ENCODE peak calls at places on chromosome 21, in five cellular contexts. J is ovary, Z is A549, Y is SK-N-SH, S is transverse colon. X is an unnamed sample.

GRCh38 chr21:16179732-16180131 is 449.9 kb downstream of the USP25 start:
- DNase-seq in Z (no peak), J (no peak), S (no peak), Y (no peak), X (no peak)

GRCh38 chr21:15631342-15631741 is 98.4 kb upstream of the USP25 start:
- DNase-seq in Z (peak; percentile 4), J (no peak), Y (no peak), S (no peak), X (no peak)

GRCh38 chr21:46117586-46118304 is 19.8 kb downstream of the COL6A2 start:
- DNase-seq in J (peak; percentile 14), S (peak; percentile 5), Y (peak; percentile 32), Z (no peak), X (peak; percentile 63)

GRCh38 chr21:36723371-36723881 is 24.5 kb downstream of the SIM2 start:
- DNase-seq in J (no peak), Z (no peak), Y (no peak), S (no peak), X (peak; percentile 35)

GRCh38 chr21:44780140-44780508 is 21.5 kb downstream of the UBE2G2 start:
- DNase-seq in J (no peak), Z (no peak), S (no peak), Y (no peak), X (no peak)

GRCh38 chr21:36841866-36842265 is 124.6 kb downstream of the HLCS start:
- DNase-seq in Z (no peak), Y (no peak), S (no peak), J (no peak), X (no peak)

GRCh38 chr21:15775981-15776380 is 46.2 kb downstream of the USP25 start:
- DNase-seq in J (no peak), Y (no peak), S (no peak), Z (no peak), X (no peak)

GRCh38 chr21:28971171-28971570 is 21.5 kb downstream of the LTN1 start:
- DNase-seq in S (no peak), Y (no peak), J (no peak), Z (no peak), X (no peak)

GRCh38 chr21:44428281-44428942 is 26.9 kb upstream of the LRRC3 start:
- DNase-seq in J (peak; percentile 5), S (peak; percentile 80), Y (peak; percentile 35), Z (peak; percentile 20), X (peak; percentile 30)

GRCh38 chr21:31282095-31282709 is 61.9 kb downstream of the TIAM1 start:
- DNase-seq in J (no peak), Y (no peak), S (peak; percentile 8), Z (peak; percentile 13), X (no peak)

GRCh38 chr21:44579056-44579832 is 1.2 kb downstream of the KRTAP10-5 start:
- DNase-seq in S (no peak), Y (no peak), J (no peak), Z (no peak), X (no peak)

GRCh38 chr21:17513214-17514123 is 626 bp downstream of the CXADR start:
- DNase-seq in Y (peak; percentile 74), J (peak; percentile 30), S (peak; percentile 44), Z (no peak), X (no peak)

GRCh38 chr21:31132574-31133242 is 94.4 kb upstream of the KRTAP19-8 start:
- DNase-seq in Y (no peak), J (no peak), S (peak; percentile 43), Z (no peak), X (no peak)

GRCh38 chr21:45411810-45412206 is 6.8 kb downstream of the COL18A1 start:
- DNase-seq in S (no peak), J (peak; percentile 32), Z (no peak), Y (no peak), X (peak; percentile 56)

GRCh38 chr21:16708431-16708830 is 804.4 kb upstream of the CXADR start:
- DNase-seq in S (no peak), Y (no peak), J (no peak), Z (no peak), X (no peak)

GRCh38 chr21:44932366-44933181 is 7.3 kb upstream of the SLX9 start:
- DNase-seq in Z (no peak), Y (peak; percentile 86), J (no peak), S (peak; percentile 47), X (no peak)

GRCh38 chr21:44057960-44058651 is 46.0 kb downstream of the TRAPPC10 start:
- DNase-seq in J (no peak), Y (no peak), Z (no peak), S (no peak), X (no peak)

GRCh38 chr21:46006547-46007497 is 25.3 kb downstream of the COL6A1 start:
- DNase-seq in Z (no peak), S (no peak), Y (peak; percentile 22), J (peak; percentile 31), X (peak; percentile 65)

GRCh38 chr21:38171723-38172344 is 85.0 kb upstream of the KCNJ15 start:
- DNase-seq in Z (no peak), S (no peak), J (no peak), Y (no peak), X (no peak)

GRCh38 chr21:25838809-25839208 is 104.0 kb downstream of the GABPA start:
- DNase-seq in S (no peak), Z (no peak), Y (no peak), J (no peak), X (no peak)

GRCh38 chr21:44697811-44698734 is 1.1 kb downstream of the KRTAP10-12 start:
- DNase-seq in Y (peak; percentile 62), S (no peak), J (no peak), Z (no peak), X (no peak)

GRCh38 chr21:16370176-16370575 is 640.4 kb downstream of the USP25 start:
- DNase-seq in Y (no peak), S (no peak), J (no peak), Z (no peak), X (no peak)

GRCh38 chr21:44724926-44725325 is 13.6 kb upstream of the TSPEAR start:
- DNase-seq in Z (no peak), S (no peak), J (no peak), Y (no peak), X (no peak)

GRCh38 chr21:46435786-46436227 is 22.9 kb upstream of the DIP2A start:
- DNase-seq in J (no peak), Z (no peak), S (no peak), Y (no peak), X (no peak)

GRCh38 chr21:17402885-17403477 is 109.9 kb upstream of the CXADR start:
- DNase-seq in Z (no peak), S (no peak), J (no peak), Y (peak; percentile 5), X (no peak)

GRCh38 chr21:44024257-44024656 is 12.1 kb downstream of the TRAPPC10 start:
- DNase-seq in S (no peak), Z (no peak), J (no peak), Y (no peak), X (no peak)

GRCh38 chr21:36964398-36964797 is 2.1 kb downstream of the HLCS start:
- DNase-seq in Y (no peak), J (no peak), Z (no peak), S (no peak), X (no peak)

GRCh38 chr21:45506241-45506817 is 35.9 kb downstream of the SLC19A1 start:
- DNase-seq in J (peak; percentile 21), Z (no peak), S (no peak), Y (no peak), X (peak; percentile 47)

GRCh38 chr21:35026617-35027557 is 22.2 kb downstream of the RUNX1 start:
- DNase-seq in S (peak; percentile 71), Z (no peak), J (peak; percentile 21), Y (no peak), X (peak; percentile 71)
- TF ChIP-seq EP300 in S (no peak), Z (no peak), J (no peak), Y (no peak), X (no peak)

GRCh38 chr21:20215959-20216358 is 782.2 kb upstream of the NCAM2 start:
- DNase-seq in S (no peak), Y (no peak), Z (no peak), J (no peak), X (no peak)
- TF ChIP-seq EP300 in S (no peak), Y (no peak), Z (no peak), J (no peak), X (no peak)

GRCh38 chr21:32569261-32570230 is 15.8 kb downstream of the TCP10L start:
- DNase-seq in Z (peak; percentile 66), Y (peak; percentile 86), J (peak; percentile 80), S (peak; percentile 83), X (peak; percentile 89)
- TF ChIP-seq EP300 in Z (no peak), Y (no peak), J (no peak), S (no peak), X (no peak)

DNA sequence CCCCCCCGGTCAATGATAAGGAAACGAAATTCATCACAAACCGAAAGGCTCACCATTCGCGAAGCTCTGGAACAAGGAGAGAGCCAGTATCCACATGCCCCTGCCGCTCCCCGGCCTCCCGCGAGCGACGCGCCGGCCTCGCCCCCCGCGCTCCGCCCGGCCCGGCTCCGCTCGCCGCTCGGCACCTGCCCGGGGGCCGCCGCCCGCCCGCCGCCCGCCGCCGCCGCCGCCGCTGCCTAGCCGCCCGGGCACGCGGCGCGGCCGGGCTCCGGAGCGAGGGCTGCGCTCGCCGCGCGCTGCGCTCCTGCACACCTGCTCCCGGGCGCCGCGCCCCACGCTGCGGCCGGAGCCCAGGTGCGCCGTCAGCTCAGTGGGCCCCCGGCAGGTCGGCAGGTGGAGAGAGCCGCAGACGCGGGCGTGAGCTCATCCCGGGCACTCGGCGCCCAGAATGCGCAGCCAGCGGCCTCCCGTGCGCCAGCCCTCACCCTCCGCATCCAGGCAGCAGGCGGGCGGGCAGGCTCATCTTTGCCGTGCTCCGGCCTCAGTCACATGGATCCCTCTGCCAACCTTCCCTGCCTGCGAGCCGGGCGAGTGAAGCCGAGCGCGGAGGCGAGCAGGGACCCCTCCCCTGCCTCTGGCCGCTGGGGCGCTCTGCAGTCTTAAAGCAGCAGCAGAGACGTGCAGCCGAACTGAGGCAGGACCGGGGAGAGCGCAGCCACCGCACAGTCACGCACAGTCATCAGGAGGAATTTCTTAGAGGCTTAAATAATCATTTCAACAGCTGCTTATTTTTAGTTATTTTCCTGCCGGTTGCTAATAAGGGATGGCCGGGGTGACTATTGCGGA is at the start of gene DSCAM:
- DNase-seq in Z (no peak), J (no peak), S (no peak), Y (peak; percentile 57), X (no peak)
- TF ChIP-seq EP300 in Z (no peak), J (no peak), S (no peak), Y (no peak), X (no peak)

X was measured in sigmoid colon.